ENCODE peak calls at places on chromosome 1, in nine cellular contexts. One of them, this sample, is unnamed.

GRCh38 chr1:84168783-84169182 is 24.7 kb downstream of the PRKACB start:
- DNase-seq in heart right ventricle: no peak
- DNase-seq in astrocyte of the cerebellum: no peak
- DNase-seq in GM12865: no peak
- DNase-seq in fibroblast of the aortic adventitia: no peak
- DNase-seq in PC-3: no peak
- DNase-seq in mammary epithelial cell: no peak
- DNase-seq in adrenal gland: no peak
- DNase-seq in NB4: no peak
- DNase-seq in this sample: no peak

GRCh38 chr1:175512637-175513412 is 230.6 kb downstream of the TNR start:
- DNase-seq in mammary epithelial cell: no peak
- DNase-seq in astrocyte of the cerebellum: no peak
- DNase-seq in heart right ventricle: no peak
- DNase-seq in GM12865: no peak
- DNase-seq in NB4: peak; percentile 21
- DNase-seq in fibroblast of the aortic adventitia: no peak
- DNase-seq in adrenal gland: no peak
- DNase-seq in PC-3: no peak
- DNase-seq in this sample: no peak

GRCh38 chr1:33435096-33435820 is 4.4 kb upstream of the PHC2 start:
- DNase-seq in fibroblast of the aortic adventitia: peak; percentile 58
- DNase-seq in PC-3: peak; percentile 66
- DNase-seq in adrenal gland: no peak
- DNase-seq in GM12865: no peak
- DNase-seq in mammary epithelial cell: peak; percentile 56
- DNase-seq in heart right ventricle: no peak
- DNase-seq in astrocyte of the cerebellum: no peak
- DNase-seq in NB4: peak; percentile 90
- DNase-seq in this sample: no peak

GRCh38 chr1:246533371-246533905 is 26.4 kb upstream of the SMYD3 start:
- DNase-seq in mammary epithelial cell: no peak
- DNase-seq in heart right ventricle: no peak
- DNase-seq in adrenal gland: no peak
- DNase-seq in astrocyte of the cerebellum: no peak
- DNase-seq in PC-3: no peak
- DNase-seq in fibroblast of the aortic adventitia: no peak
- DNase-seq in GM12865: no peak
- DNase-seq in NB4: no peak
- DNase-seq in this sample: no peak

GRCh38 chr1:9361630-9362256 is 69.0 kb downstream of the SPSB1 start:
- DNase-seq in heart right ventricle: no peak
- DNase-seq in fibroblast of the aortic adventitia: no peak
- DNase-seq in PC-3: no peak
- DNase-seq in astrocyte of the cerebellum: no peak
- DNase-seq in GM12865: no peak
- DNase-seq in adrenal gland: no peak
- DNase-seq in NB4: no peak
- DNase-seq in mammary epithelial cell: no peak
- DNase-seq in this sample: no peak

GRCh38 chr1:161998811-161999210 is 24.9 kb downstream of the OLFML2B start:
- DNase-seq in PC-3: peak; percentile 47
- DNase-seq in NB4: no peak
- DNase-seq in adrenal gland: no peak
- DNase-seq in GM12865: no peak
- DNase-seq in fibroblast of the aortic adventitia: no peak
- DNase-seq in astrocyte of the cerebellum: no peak
- DNase-seq in mammary epithelial cell: peak; percentile 32
- DNase-seq in heart right ventricle: no peak
- DNase-seq in this sample: no peak

GRCh38 chr1:208249300-208249699 is 5.1 kb upstream of the PLXNA2 start:
- DNase-seq in NB4: no peak
- DNase-seq in adrenal gland: no peak
- DNase-seq in astrocyte of the cerebellum: no peak
- DNase-seq in GM12865: no peak
- DNase-seq in heart right ventricle: no peak
- DNase-seq in fibroblast of the aortic adventitia: no peak
- DNase-seq in mammary epithelial cell: no peak
- DNase-seq in PC-3: no peak
- DNase-seq in this sample: no peak

GRCh38 chr1:90717665-90718410 is 736 bp upstream of the BARHL2 start:
- DNase-seq in NB4: no peak
- DNase-seq in fibroblast of the aortic adventitia: peak; percentile 14
- DNase-seq in adrenal gland: no peak
- DNase-seq in heart right ventricle: no peak
- DNase-seq in mammary epithelial cell: no peak
- DNase-seq in PC-3: no peak
- DNase-seq in GM12865: no peak
- DNase-seq in astrocyte of the cerebellum: no peak
- DNase-seq in this sample: no peak

GRCh38 chr1:110053557-110054428 is 16.7 kb downstream of the ALX3 start:
- DNase-seq in PC-3: peak; percentile 62
- DNase-seq in GM12865: peak; percentile 65
- DNase-seq in astrocyte of the cerebellum: no peak
- DNase-seq in mammary epithelial cell: no peak
- DNase-seq in heart right ventricle: peak; percentile 75
- DNase-seq in NB4: peak; percentile 55
- DNase-seq in fibroblast of the aortic adventitia: peak; percentile 54
- DNase-seq in adrenal gland: peak; percentile 84
- DNase-seq in this sample: peak; percentile 55

GRCh38 chr1:158002630-158003408 is 9.4 kb downstream of the KIRREL1 start:
- DNase-seq in heart right ventricle: no peak
- DNase-seq in mammary epithelial cell: peak; percentile 38
- DNase-seq in GM12865: no peak
- DNase-seq in PC-3: no peak
- DNase-seq in adrenal gland: no peak
- DNase-seq in NB4: no peak
- DNase-seq in fibroblast of the aortic adventitia: no peak
- DNase-seq in astrocyte of the cerebellum: no peak
- DNase-seq in this sample: no peak

DNA sequence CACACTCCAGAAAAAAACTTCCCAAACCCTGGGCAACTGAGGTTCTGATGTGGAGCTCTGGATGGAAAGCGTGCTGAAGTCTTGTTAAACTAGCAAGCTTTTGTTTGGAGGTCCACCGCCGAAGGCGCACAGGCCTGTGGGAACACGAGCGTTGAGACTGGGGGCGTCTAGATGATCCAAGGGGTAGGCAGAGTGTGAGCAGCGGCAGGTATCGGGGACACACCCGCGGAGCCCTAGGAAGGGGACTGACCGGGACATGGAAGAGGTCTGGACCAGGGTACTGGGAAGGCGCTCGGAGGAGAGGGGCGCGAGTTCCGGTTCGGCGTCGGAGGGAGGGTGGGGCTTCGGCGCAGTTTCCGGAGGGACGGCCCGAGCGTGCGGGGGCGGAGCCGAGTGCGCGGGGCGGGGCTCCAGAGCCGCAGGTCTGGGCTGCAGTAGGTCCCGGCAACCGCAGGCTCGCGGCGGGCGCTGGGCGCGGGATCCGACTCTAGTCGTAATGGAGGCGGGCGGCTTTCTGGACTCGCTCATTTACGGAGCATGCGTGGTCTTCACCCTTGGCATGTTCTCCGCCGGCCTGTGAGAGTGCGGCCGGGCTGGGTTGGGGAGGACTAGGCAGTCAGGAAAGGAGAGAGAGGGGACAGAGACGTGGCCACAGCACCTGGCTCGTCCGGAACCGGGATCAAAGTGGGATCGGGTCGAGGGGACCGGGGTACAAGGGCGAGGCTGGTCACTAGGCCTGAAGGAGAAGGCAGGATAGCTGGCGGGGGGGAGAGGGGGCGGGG is at the start of gene SLC50A1:
- DNase-seq in NB4: peak; percentile 95
- DNase-seq in heart right ventricle: peak; percentile 95
- DNase-seq in mammary epithelial cell: peak; percentile 91
- DNase-seq in GM12865: peak; percentile 95
- DNase-seq in fibroblast of the aortic adventitia: peak; percentile 88
- DNase-seq in PC-3: peak; percentile 97
- DNase-seq in adrenal gland: peak; percentile 96
- DNase-seq in astrocyte of the cerebellum: peak; percentile 82
- DNase-seq in this sample: peak; percentile 90
- TF ChIP-seq CTCF in NB4: no peak
- TF ChIP-seq CTCF in heart right ventricle: peak; percentile 26
- TF ChIP-seq CTCF in mammary epithelial cell: peak; percentile 24
- TF ChIP-seq CTCF in GM12865: no peak
- TF ChIP-seq CTCF in fibroblast of the aortic adventitia: peak; percentile 25
- TF ChIP-seq CTCF in PC-3: no peak
- TF ChIP-seq CTCF in adrenal gland: peak; percentile 39
- TF ChIP-seq CTCF in astrocyte of the cerebellum: no peak
- TF ChIP-seq CTCF in this sample: no peak

GRCh38 chr1:41752514-41753170 is 166.1 kb downstream of the HIVEP3 start:
- DNase-seq in fibroblast of the aortic adventitia: no peak
- DNase-seq in heart right ventricle: no peak
- DNase-seq in adrenal gland: no peak
- DNase-seq in PC-3: peak; percentile 7
- DNase-seq in astrocyte of the cerebellum: no peak
- DNase-seq in GM12865: peak; percentile 73
- DNase-seq in mammary epithelial cell: no peak
- DNase-seq in NB4: no peak
- DNase-seq in this sample: no peak

GRCh38 chr1:41749992-41750745 is 168.6 kb downstream of the HIVEP3 start:
- DNase-seq in GM12865: no peak
- DNase-seq in fibroblast of the aortic adventitia: no peak
- DNase-seq in heart right ventricle: no peak
- DNase-seq in PC-3: no peak
- DNase-seq in adrenal gland: no peak
- DNase-seq in NB4: no peak
- DNase-seq in mammary epithelial cell: no peak
- DNase-seq in astrocyte of the cerebellum: no peak
- DNase-seq in this sample: no peak

GRCh38 chr1:41751804-41752513 is 166.8 kb downstream of the HIVEP3 start:
- DNase-seq in NB4: peak; percentile 76
- DNase-seq in mammary epithelial cell: no peak
- DNase-seq in adrenal gland: no peak
- DNase-seq in astrocyte of the cerebellum: peak; percentile 56
- DNase-seq in PC-3: peak; percentile 34
- DNase-seq in heart right ventricle: no peak
- DNase-seq in GM12865: peak; percentile 86
- DNase-seq in fibroblast of the aortic adventitia: no peak
- DNase-seq in this sample: no peak

GRCh38 chr1:41758490-41758889 is 160.2 kb downstream of the HIVEP3 start:
- DNase-seq in adrenal gland: no peak
- DNase-seq in mammary epithelial cell: no peak
- DNase-seq in NB4: no peak
- DNase-seq in fibroblast of the aortic adventitia: peak; percentile 72
- DNase-seq in PC-3: no peak
- DNase-seq in astrocyte of the cerebellum: no peak
- DNase-seq in GM12865: no peak
- DNase-seq in heart right ventricle: no peak
- DNase-seq in this sample: no peak

DNA sequence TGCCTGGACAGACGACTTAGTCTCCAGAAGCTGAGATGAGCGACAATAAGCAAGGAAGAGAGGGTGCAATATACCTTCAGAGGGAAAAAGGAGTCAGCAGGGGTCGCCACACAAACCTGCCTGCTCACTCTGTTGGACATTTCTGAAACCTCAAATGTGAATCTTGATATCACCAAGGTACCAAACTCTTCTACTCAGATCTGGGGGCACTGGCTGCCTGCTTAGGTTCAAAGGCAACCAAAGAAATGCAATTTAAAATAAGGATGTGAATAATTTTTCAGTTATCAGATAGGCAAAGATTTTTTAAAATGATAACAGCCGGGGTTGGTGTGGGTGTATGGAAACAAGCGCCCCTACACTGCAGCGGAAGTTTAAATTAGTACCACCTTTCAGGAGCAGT is 164.2 kb downstream of the HIVEP3 start:
- DNase-seq in PC-3: no peak
- DNase-seq in adrenal gland: no peak
- DNase-seq in NB4: peak; percentile 48
- DNase-seq in fibroblast of the aortic adventitia: no peak
- DNase-seq in astrocyte of the cerebellum: no peak
- DNase-seq in GM12865: peak; percentile 51
- DNase-seq in mammary epithelial cell: no peak
- DNase-seq in heart right ventricle: no peak
- DNase-seq in this sample: no peak
- TF ChIP-seq CTCF in PC-3: peak; percentile 45
- TF ChIP-seq CTCF in adrenal gland: no peak
- TF ChIP-seq CTCF in NB4: peak; percentile 28
- TF ChIP-seq CTCF in fibroblast of the aortic adventitia: no peak
- TF ChIP-seq CTCF in astrocyte of the cerebellum: no peak
- TF ChIP-seq CTCF in GM12865: peak; percentile 31
- TF ChIP-seq CTCF in mammary epithelial cell: peak; percentile 20
- TF ChIP-seq CTCF in heart right ventricle: no peak
- TF ChIP-seq CTCF in this sample: no peak

DNA sequence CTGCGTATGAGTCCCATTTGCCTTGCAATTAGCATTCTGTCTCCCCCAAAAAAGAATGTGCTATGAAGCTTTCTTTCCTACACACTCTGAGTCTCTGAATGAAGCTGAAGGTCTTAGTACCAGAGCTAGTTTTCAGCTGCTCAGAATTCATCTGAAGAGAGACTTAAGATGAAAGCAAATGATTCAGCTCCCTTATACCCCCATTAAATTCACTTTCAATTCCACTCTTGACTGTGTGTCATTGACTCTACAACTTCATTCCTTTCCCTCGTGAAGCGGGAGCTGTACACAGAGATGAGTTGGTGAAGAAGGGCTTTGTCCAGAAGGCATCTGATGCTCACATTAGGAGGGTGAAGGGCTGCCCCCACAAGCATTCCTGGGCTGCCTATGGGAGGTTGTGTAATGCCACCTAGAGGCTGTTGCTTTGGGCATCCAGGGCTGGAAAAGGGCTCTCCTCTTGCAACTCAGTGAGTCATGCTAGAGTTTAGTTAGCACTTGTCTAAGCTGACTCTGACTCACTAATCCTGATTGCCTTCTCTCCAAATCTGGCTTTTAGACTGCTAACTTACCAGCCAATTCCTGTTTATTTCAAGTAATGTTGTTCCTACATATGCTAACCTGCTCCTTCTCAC is 1.8 kb downstream of the SPRR1B start:
- DNase-seq in mammary epithelial cell: peak; percentile 97
- DNase-seq in heart right ventricle: no peak
- DNase-seq in astrocyte of the cerebellum: no peak
- DNase-seq in GM12865: peak; percentile 26
- DNase-seq in adrenal gland: peak; percentile 40
- DNase-seq in fibroblast of the aortic adventitia: peak; percentile 43
- DNase-seq in NB4: peak; percentile 52
- DNase-seq in PC-3: peak; percentile 93
- DNase-seq in this sample: peak; percentile 88
- TF ChIP-seq CTCF in mammary epithelial cell: peak; percentile 73
- TF ChIP-seq CTCF in heart right ventricle: no peak
- TF ChIP-seq CTCF in astrocyte of the cerebellum: peak; percentile 14
- TF ChIP-seq CTCF in GM12865: peak; percentile 24
- TF ChIP-seq CTCF in adrenal gland: no peak
- TF ChIP-seq CTCF in fibroblast of the aortic adventitia: peak; percentile 3
- TF ChIP-seq CTCF in NB4: peak; percentile 39
- TF ChIP-seq CTCF in PC-3: peak; percentile 89
- TF ChIP-seq CTCF in this sample: peak; percentile 70

DNA sequence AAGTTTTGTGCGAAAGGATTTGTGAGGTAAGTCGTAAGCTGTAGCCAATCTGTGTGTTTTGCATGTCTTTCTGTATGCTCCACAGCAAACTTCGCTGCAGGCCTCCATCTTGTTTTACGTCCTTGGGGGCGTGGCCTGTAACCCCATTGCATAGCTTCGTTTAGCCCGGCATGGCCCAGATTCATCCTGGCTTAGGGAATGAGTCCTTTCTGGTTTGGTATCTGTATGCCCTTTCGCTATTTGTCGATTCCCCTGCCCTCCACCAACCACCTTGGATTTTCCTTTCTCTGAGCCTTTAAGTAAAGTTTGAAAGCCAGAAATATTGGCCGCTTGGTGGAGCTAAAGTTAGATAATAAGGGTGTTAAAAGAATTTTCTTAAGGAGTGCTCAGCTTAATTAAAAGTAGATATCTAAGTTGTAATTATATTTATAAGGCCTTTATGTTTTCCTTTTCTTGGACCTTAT is 1.1 kb downstream of the THEM4 start:
- DNase-seq in GM12865: peak; percentile 33
- DNase-seq in mammary epithelial cell: no peak
- DNase-seq in astrocyte of the cerebellum: no peak
- DNase-seq in PC-3: peak; percentile 17
- DNase-seq in NB4: peak; percentile 51
- DNase-seq in heart right ventricle: no peak
- DNase-seq in fibroblast of the aortic adventitia: peak; percentile 39
- DNase-seq in adrenal gland: no peak
- DNase-seq in this sample: no peak
- TF ChIP-seq CTCF in GM12865: peak; percentile 18
- TF ChIP-seq CTCF in mammary epithelial cell: peak; percentile 34
- TF ChIP-seq CTCF in astrocyte of the cerebellum: no peak
- TF ChIP-seq CTCF in PC-3: peak; percentile 39
- TF ChIP-seq CTCF in NB4: peak; percentile 14
- TF ChIP-seq CTCF in heart right ventricle: no peak
- TF ChIP-seq CTCF in fibroblast of the aortic adventitia: peak; percentile 33
- TF ChIP-seq CTCF in adrenal gland: no peak
- TF ChIP-seq CTCF in this sample: peak; percentile 27

This sample was measured in RWPE1.